ENCODE peak calls at places on chromosomes 1 and 21, in nine cellular contexts. One of them, this sample, is unnamed.

GRCh38 chr1:226677121-226678020 is 61.7 kb downstream of the ITPKB start:
- DNase-seq in colonic mucosa: peak
- DNase-seq in IMR-90: peak
- DNase-seq in cardiac fibroblast: peak
- DNase-seq in lower lobe of right lung: no peak
- DNase-seq in neuronal stem cell: no peak
- DNase-seq in adrenal gland: peak
- DNase-seq in foreskin fibroblast: peak
- DNase-seq in GM12865: peak
- DNase-seq in this sample: peak

GRCh38 chr1:206909167-206909882 is 12.1 kb downstream of the IL24 start:
- DNase-seq in adrenal gland: peak
- DNase-seq in lower lobe of right lung: peak
- DNase-seq in IMR-90: no peak
- DNase-seq in foreskin fibroblast: peak
- DNase-seq in colonic mucosa: peak
- DNase-seq in cardiac fibroblast: peak
- DNase-seq in neuronal stem cell: no peak
- DNase-seq in GM12865: no peak
- DNase-seq in this sample: no peak

GRCh38 chr1:38013027-38013588 is 574 bp downstream of the UTP11 start:
- DNase-seq in colonic mucosa: no peak
- DNase-seq in IMR-90: peak
- DNase-seq in lower lobe of right lung: peak
- DNase-seq in GM12865: no peak
- DNase-seq in neuronal stem cell: no peak
- DNase-seq in adrenal gland: no peak
- DNase-seq in cardiac fibroblast: peak
- DNase-seq in foreskin fibroblast: peak
- DNase-seq in this sample: peak

GRCh38 chr1:64114012-64114525 is 89.4 kb upstream of the UBE2U start:
- DNase-seq in GM12865: no peak
- DNase-seq in lower lobe of right lung: no peak
- DNase-seq in IMR-90: no peak
- DNase-seq in cardiac fibroblast: no peak
- DNase-seq in colonic mucosa: no peak
- DNase-seq in adrenal gland: no peak
- DNase-seq in foreskin fibroblast: peak
- DNase-seq in neuronal stem cell: no peak
- DNase-seq in this sample: no peak

GRCh38 chr1:225746361-225747179 is 31.1 kb upstream of the SRP9 start:
- DNase-seq in foreskin fibroblast: peak
- DNase-seq in lower lobe of right lung: peak
- DNase-seq in IMR-90: peak
- DNase-seq in GM12865: no peak
- DNase-seq in cardiac fibroblast: peak
- DNase-seq in neuronal stem cell: peak
- DNase-seq in adrenal gland: peak
- DNase-seq in colonic mucosa: peak
- DNase-seq in this sample: peak

GRCh38 chr1:11448375-11449085 is 30.4 kb upstream of the DISP3 start:
- DNase-seq in neuronal stem cell: no peak
- DNase-seq in GM12865: no peak
- DNase-seq in colonic mucosa: no peak
- DNase-seq in cardiac fibroblast: no peak
- DNase-seq in adrenal gland: no peak
- DNase-seq in lower lobe of right lung: no peak
- DNase-seq in IMR-90: no peak
- DNase-seq in foreskin fibroblast: peak
- DNase-seq in this sample: no peak

GRCh38 chr1:6001992-6002576 is 9.9 kb upstream of the NPHP4 start:
- DNase-seq in GM12865: no peak
- DNase-seq in neuronal stem cell: no peak
- DNase-seq in adrenal gland: peak
- DNase-seq in IMR-90: no peak
- DNase-seq in cardiac fibroblast: no peak
- DNase-seq in colonic mucosa: no peak
- DNase-seq in foreskin fibroblast: peak
- DNase-seq in lower lobe of right lung: peak
- DNase-seq in this sample: no peak

GRCh38 chr1:3219005-3219724 is 150.2 kb downstream of the PRDM16 start:
- DNase-seq in colonic mucosa: peak
- DNase-seq in GM12865: no peak
- DNase-seq in adrenal gland: no peak
- DNase-seq in cardiac fibroblast: peak
- DNase-seq in foreskin fibroblast: peak
- DNase-seq in IMR-90: no peak
- DNase-seq in neuronal stem cell: no peak
- DNase-seq in lower lobe of right lung: peak
- DNase-seq in this sample: no peak

GRCh38 chr1:196425513-196425912 is 182.7 kb downstream of the KCNT2 start:
- DNase-seq in GM12865: no peak
- DNase-seq in cardiac fibroblast: no peak
- DNase-seq in foreskin fibroblast: peak
- DNase-seq in IMR-90: no peak
- DNase-seq in neuronal stem cell: no peak
- DNase-seq in adrenal gland: no peak
- DNase-seq in colonic mucosa: no peak
- DNase-seq in lower lobe of right lung: no peak
- DNase-seq in this sample: no peak

GRCh38 chr1:157085416-157085815 is 14.2 kb downstream of the ETV3L start:
- DNase-seq in neuronal stem cell: no peak
- DNase-seq in foreskin fibroblast: no peak
- DNase-seq in adrenal gland: no peak
- DNase-seq in IMR-90: no peak
- DNase-seq in cardiac fibroblast: peak
- DNase-seq in lower lobe of right lung: no peak
- DNase-seq in colonic mucosa: peak
- DNase-seq in GM12865: no peak
- DNase-seq in this sample: no peak

GRCh38 chr1:31476891-31477846 is 64.2 kb downstream of the SERINC2 start:
- DNase-seq in adrenal gland: no peak
- DNase-seq in foreskin fibroblast: peak
- DNase-seq in IMR-90: no peak
- DNase-seq in GM12865: peak
- DNase-seq in lower lobe of right lung: no peak
- DNase-seq in colonic mucosa: no peak
- DNase-seq in cardiac fibroblast: no peak
- DNase-seq in neuronal stem cell: no peak
- DNase-seq in this sample: no peak

GRCh38 chr1:38026592-38027200 is 14.2 kb downstream of the UTP11 start:
- DNase-seq in IMR-90: peak
- DNase-seq in cardiac fibroblast: peak
- DNase-seq in colonic mucosa: no peak
- DNase-seq in lower lobe of right lung: peak
- DNase-seq in GM12865: peak
- DNase-seq in neuronal stem cell: no peak
- DNase-seq in foreskin fibroblast: peak
- DNase-seq in adrenal gland: peak
- DNase-seq in this sample: no peak

GRCh38 chr1:151934048-151934493 is 24.8 kb upstream of the THEM4 start:
- DNase-seq in lower lobe of right lung: no peak
- DNase-seq in IMR-90: peak
- DNase-seq in neuronal stem cell: peak
- DNase-seq in colonic mucosa: peak
- DNase-seq in foreskin fibroblast: peak
- DNase-seq in adrenal gland: peak
- DNase-seq in GM12865: peak
- DNase-seq in cardiac fibroblast: peak
- DNase-seq in this sample: no peak

GRCh38 chr21:31225713-31226112 is 118.3 kb downstream of the TIAM1 start:
- DNase-seq in foreskin fibroblast: no peak
- DNase-seq in GM12865: no peak
- DNase-seq in adrenal gland: no peak
- DNase-seq in neuronal stem cell: no peak
- DNase-seq in lower lobe of right lung: no peak
- DNase-seq in cardiac fibroblast: no peak
- DNase-seq in IMR-90: no peak
- DNase-seq in colonic mucosa: no peak
- DNase-seq in this sample: no peak

GRCh38 chr1:234613128-234613875 is 3.3 kb upstream of the IRF2BP2 start:
- DNase-seq in neuronal stem cell: no peak
- DNase-seq in lower lobe of right lung: no peak
- DNase-seq in colonic mucosa: no peak
- DNase-seq in foreskin fibroblast: peak
- DNase-seq in adrenal gland: no peak
- DNase-seq in cardiac fibroblast: peak
- DNase-seq in GM12865: no peak
- DNase-seq in IMR-90: peak
- DNase-seq in this sample: peak

GRCh38 chr1:212814989-212815388 is 23.3 kb downstream of the TATDN3 start:
- DNase-seq in cardiac fibroblast: peak
- DNase-seq in GM12865: no peak
- DNase-seq in neuronal stem cell: no peak
- DNase-seq in IMR-90: no peak
- DNase-seq in colonic mucosa: peak
- DNase-seq in adrenal gland: peak
- DNase-seq in lower lobe of right lung: no peak
- DNase-seq in foreskin fibroblast: no peak
- DNase-seq in this sample: no peak

GRCh38 chr21:34880401-34880800 is 168.7 kb downstream of the RUNX1 start:
- DNase-seq in cardiac fibroblast: no peak
- DNase-seq in foreskin fibroblast: peak
- DNase-seq in IMR-90: no peak
- DNase-seq in neuronal stem cell: no peak
- DNase-seq in adrenal gland: no peak
- DNase-seq in lower lobe of right lung: no peak
- DNase-seq in colonic mucosa: no peak
- DNase-seq in GM12865: no peak
- DNase-seq in this sample: no peak
- H3K4me3 ChIP-seq in cardiac fibroblast: no peak
- H3K4me3 ChIP-seq in foreskin fibroblast: peak
- H3K4me3 ChIP-seq in IMR-90: no peak
- H3K4me3 ChIP-seq in neuronal stem cell: no peak
- H3K4me3 ChIP-seq in adrenal gland: no peak
- H3K4me3 ChIP-seq in lower lobe of right lung: no peak
- H3K4me3 ChIP-seq in colonic mucosa: no peak
- H3K4me3 ChIP-seq in GM12865: no peak
- H3K4me3 ChIP-seq in this sample: no peak

GRCh38 chr1:79825551-79825950 is 819.0 kb upstream of the ADGRL4 start:
- DNase-seq in GM12865: no peak
- DNase-seq in adrenal gland: no peak
- DNase-seq in cardiac fibroblast: no peak
- DNase-seq in colonic mucosa: no peak
- DNase-seq in neuronal stem cell: no peak
- DNase-seq in lower lobe of right lung: no peak
- DNase-seq in foreskin fibroblast: no peak
- DNase-seq in IMR-90: no peak
- DNase-seq in this sample: no peak
- H3K4me3 ChIP-seq in GM12865: no peak
- H3K4me3 ChIP-seq in adrenal gland: no peak
- H3K4me3 ChIP-seq in cardiac fibroblast: no peak
- H3K4me3 ChIP-seq in colonic mucosa: no peak
- H3K4me3 ChIP-seq in neuronal stem cell: no peak
- H3K4me3 ChIP-seq in lower lobe of right lung: no peak
- H3K4me3 ChIP-seq in foreskin fibroblast: no peak
- H3K4me3 ChIP-seq in IMR-90: no peak
- H3K4me3 ChIP-seq in this sample: no peak

GRCh38 chr1:240093120-240093961 is 1.7 kb downstream of the FMN2 start:
- DNase-seq in foreskin fibroblast: peak
- DNase-seq in colonic mucosa: no peak
- DNase-seq in lower lobe of right lung: no peak
- DNase-seq in IMR-90: no peak
- DNase-seq in GM12865: no peak
- DNase-seq in cardiac fibroblast: no peak
- DNase-seq in adrenal gland: peak
- DNase-seq in neuronal stem cell: peak
- DNase-seq in this sample: no peak

GRCh38 chr1:240091614-240092300 is at the start of gene FMN2:
- DNase-seq in GM12865: no peak
- DNase-seq in adrenal gland: peak
- DNase-seq in cardiac fibroblast: peak
- DNase-seq in colonic mucosa: peak
- DNase-seq in foreskin fibroblast: peak
- DNase-seq in lower lobe of right lung: no peak
- DNase-seq in neuronal stem cell: peak
- DNase-seq in IMR-90: peak
- DNase-seq in this sample: no peak

GRCh38 chr1:240092301-240093119 is 827 bp downstream of the FMN2 start:
- DNase-seq in adrenal gland: peak
- DNase-seq in neuronal stem cell: peak
- DNase-seq in GM12865: no peak
- DNase-seq in IMR-90: peak
- DNase-seq in cardiac fibroblast: peak
- DNase-seq in lower lobe of right lung: no peak
- DNase-seq in foreskin fibroblast: peak
- DNase-seq in colonic mucosa: peak
- DNase-seq in this sample: no peak

GRCh38 chr1:240094043-240094722 is 2.5 kb downstream of the FMN2 start:
- DNase-seq in GM12865: no peak
- DNase-seq in neuronal stem cell: no peak
- DNase-seq in colonic mucosa: no peak
- DNase-seq in cardiac fibroblast: no peak
- DNase-seq in lower lobe of right lung: no peak
- DNase-seq in foreskin fibroblast: peak
- DNase-seq in adrenal gland: no peak
- DNase-seq in IMR-90: no peak
- DNase-seq in this sample: no peak

GRCh38 chr1:240091201-240091600 is 482 bp upstream of the FMN2 start:
- DNase-seq in neuronal stem cell: no peak
- DNase-seq in IMR-90: no peak
- DNase-seq in adrenal gland: no peak
- DNase-seq in cardiac fibroblast: no peak
- DNase-seq in colonic mucosa: no peak
- DNase-seq in foreskin fibroblast: no peak
- DNase-seq in lower lobe of right lung: no peak
- DNase-seq in GM12865: no peak
- DNase-seq in this sample: no peak
- H3K4me3 ChIP-seq in neuronal stem cell: peak
- H3K4me3 ChIP-seq in IMR-90: peak
- H3K4me3 ChIP-seq in adrenal gland: no peak
- H3K4me3 ChIP-seq in cardiac fibroblast: no peak
- H3K4me3 ChIP-seq in colonic mucosa: peak
- H3K4me3 ChIP-seq in foreskin fibroblast: peak
- H3K4me3 ChIP-seq in lower lobe of right lung: peak
- H3K4me3 ChIP-seq in GM12865: no peak
- H3K4me3 ChIP-seq in this sample: peak

DNA sequence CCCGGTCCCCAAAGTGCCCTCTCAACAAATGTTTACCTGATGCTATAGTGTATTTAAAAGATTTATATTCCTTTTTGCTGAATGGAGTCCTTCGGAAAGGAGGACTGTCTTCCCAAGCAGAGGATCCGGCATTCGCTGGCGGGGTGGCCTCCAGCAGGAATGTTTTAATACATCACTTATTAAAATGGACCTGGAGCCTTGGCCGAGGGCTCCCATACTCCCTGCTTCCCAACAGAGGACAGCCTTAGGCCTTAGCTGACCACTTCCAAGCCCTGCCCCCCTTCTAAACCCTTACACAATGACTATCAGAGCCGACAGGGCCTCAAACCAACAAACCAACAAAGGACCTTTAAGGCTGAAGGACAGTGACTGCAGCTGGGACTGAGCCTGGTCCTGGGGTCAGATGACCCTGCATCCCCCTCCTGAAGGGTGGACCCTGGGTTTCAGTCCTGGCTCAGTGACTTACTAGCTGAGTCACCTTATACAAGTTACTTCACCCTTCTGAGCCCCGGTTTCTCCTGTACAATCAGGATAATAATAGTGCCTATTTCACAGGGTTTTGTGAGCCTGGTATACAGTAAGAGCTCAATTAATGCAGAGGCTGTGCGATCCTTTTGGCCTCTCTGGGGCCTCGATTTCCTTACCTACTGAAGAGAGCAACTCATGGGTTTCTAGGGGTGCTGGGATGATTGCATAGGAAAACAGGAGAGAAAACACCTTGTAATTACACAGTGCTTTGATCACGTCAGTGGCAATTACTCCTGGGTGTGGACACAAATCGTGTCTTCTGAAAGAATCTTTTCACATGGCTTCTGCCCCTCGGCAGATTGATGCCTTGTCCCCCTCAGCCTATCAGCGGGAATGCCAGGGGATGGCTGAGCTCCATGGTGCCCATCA is 5.5 kb downstream of the CAMK2N1 start:
- DNase-seq in neuronal stem cell: no peak
- DNase-seq in IMR-90: peak
- DNase-seq in lower lobe of right lung: no peak
- DNase-seq in colonic mucosa: peak
- DNase-seq in adrenal gland: no peak
- DNase-seq in foreskin fibroblast: no peak
- DNase-seq in GM12865: no peak
- DNase-seq in cardiac fibroblast: no peak
- DNase-seq in this sample: no peak
- H3K4me3 ChIP-seq in neuronal stem cell: no peak
- H3K4me3 ChIP-seq in IMR-90: no peak
- H3K4me3 ChIP-seq in lower lobe of right lung: no peak
- H3K4me3 ChIP-seq in colonic mucosa: no peak
- H3K4me3 ChIP-seq in adrenal gland: no peak
- H3K4me3 ChIP-seq in foreskin fibroblast: no peak
- H3K4me3 ChIP-seq in GM12865: no peak
- H3K4me3 ChIP-seq in cardiac fibroblast: no peak
- H3K4me3 ChIP-seq in this sample: no peak